ENCODE peak calls at places on chromosomes 3 and 15, in eight cellular contexts. W is dorsolateral prefrontal cortex; V is CD8-positive, alpha-beta T cell; I is Right ventricle myocardium superior; R is osteoblast; M is myocyte; T is GM03348; C is GM18507. U is an unnamed sample.

GRCh38 chr3:149366031-149366430 is 11.4 kb downstream of the TM4SF1 start:
- DNase-seq in T (no peak), V (no peak), I (no peak), M (no peak), C (no peak), R (no peak), W (no peak), U (no peak)

GRCh38 chr3:147422226-147422933 is 13.2 kb downstream of the ZIC1 start:
- DNase-seq in M (no peak), C (no peak), I (no peak), R (peak), T (no peak), V (no peak), W (no peak), U (no peak)

GRCh38 chr3:119227064-119227850 is 13.4 kb downstream of the B4GALT4 start:
- DNase-seq in I (no peak), V (no peak), C (no peak), T (no peak), M (no peak), R (no peak), W (no peak), U (no peak)

GRCh38 chr15:91268510-91268909 is 168.5 kb downstream of the SV2B start:
- DNase-seq in V (no peak), T (no peak), C (no peak), R (no peak), M (no peak), I (no peak), W (no peak), U (no peak)

GRCh38 chr3:126342991-126343661 is 14.1 kb downstream of the KLF15 start:
- DNase-seq in W (peak), R (peak), M (no peak), T (no peak), V (peak), I (peak), C (no peak), U (no peak)

GRCh38 chr15:76253851-76254440 is 57.3 kb downstream of the ETFA start:
- DNase-seq in R (no peak), W (no peak), M (no peak), T (no peak), V (no peak), I (no peak), C (no peak), U (no peak)

GRCh38 chr3:133824961-133825485 is 19.4 kb downstream of the SRPRB start:
- DNase-seq in I (no peak), M (no peak), V (no peak), T (no peak), W (no peak), R (no peak), C (no peak), U (no peak)

GRCh38 chr15:29470794-29471193 is 201.2 kb upstream of the NSMCE3 start:
- DNase-seq in W (no peak), R (no peak), M (no peak), V (no peak), I (no peak), C (no peak), T (no peak), U (no peak)

GRCh38 chr3:159881828-159882309 is 106.8 kb upstream of the IL12A start:
- DNase-seq in I (no peak), V (no peak), C (no peak), T (no peak), W (no peak), M (peak), R (no peak), U (no peak)

GRCh38 chr15:46280753-46281521 is 646.1 kb downstream of the SQOR start:
- DNase-seq in W (no peak), R (no peak), V (no peak), C (no peak), I (no peak), M (no peak), T (no peak), U (no peak)

GRCh38 chr3:190424478-190425439 is 24.9 kb downstream of the TMEM207 start:
- DNase-seq in T (peak), M (peak), R (no peak), C (peak), I (peak), W (no peak), V (peak), U (peak)

GRCh38 chr3:18058666-18059065 is 316.2 kb upstream of the TBC1D5 start:
- DNase-seq in V (no peak), I (no peak), C (no peak), T (no peak), M (no peak), W (no peak), R (no peak), U (no peak)

GRCh38 chr15:76330281-76330680 is 6.3 kb upstream of the ISL2 start:
- DNase-seq in T (peak), W (no peak), V (no peak), M (peak), C (no peak), I (peak), R (peak), U (no peak)

GRCh38 chr15:41917767-41918430 is 24.0 kb upstream of the SPTBN5 start:
- DNase-seq in W (no peak), C (no peak), V (no peak), M (no peak), T (peak), I (peak), R (peak), U (no peak)

GRCh38 chr3:107106316-107106715 is 270.9 kb upstream of the CCDC54 start:
- DNase-seq in W (no peak), I (no peak), C (no peak), V (no peak), M (no peak), T (no peak), R (peak), U (no peak)

GRCh38 chr3:186708983-186709679 is 8.0 kb upstream of the KNG1 start:
- DNase-seq in W (no peak), V (no peak), C (no peak), T (no peak), I (no peak), M (peak), R (no peak), U (no peak)

GRCh38 chr3:3991598-3991997 is 192.4 kb downstream of the LRRN1 start:
- DNase-seq in V (no peak), C (no peak), R (no peak), I (no peak), W (no peak), T (no peak), M (no peak), U (no peak)

GRCh38 chr3:8645717-8646116 is 1.1 kb upstream of the SSUH2 start:
- DNase-seq in M (no peak), T (no peak), W (no peak), R (no peak), V (no peak), I (no peak), C (no peak), U (no peak)

GRCh38 chr15:64634020-64634419 is 141.4 kb downstream of the RBPMS2 start:
- DNase-seq in R (no peak), W (no peak), T (no peak), M (peak), I (no peak), C (no peak), V (peak), U (no peak)

GRCh38 chr3:172089250-172089649 is 49.9 kb downstream of the FNDC3B start:
- DNase-seq in V (no peak), M (peak), R (no peak), W (no peak), C (no peak), T (peak), I (no peak), U (no peak)

GRCh38 chr3:172140499-172141391 is 101.4 kb downstream of the FNDC3B start:
- DNase-seq in C (no peak), W (no peak), R (peak), V (no peak), M (peak), I (no peak), T (peak), U (no peak)

GRCh38 chr15:94231728-94232086 is 346 bp downstream of the MCTP2 start:
- DNase-seq in W (no peak), M (no peak), C (no peak), I (no peak), T (peak), R (no peak), V (no peak), U (no peak)